ENCODE peak calls at places on chromosome 17, in four cellular contexts. H is frontal cortex; J is stimulated activated CD8-positive, alpha-beta memory T cell treated with anti-CD3 and anti-CD28 coated beads, Interleukin-4, amount 100 ng/mL, for 48 hours; P is hypothalamus. I is an unnamed sample.

GRCh38 chr17:71033336-71033735 is 864.0 kb downstream of the KCNJ2 start:
- DNase-seq in H (no peak), J (no peak), P (no peak), I (no peak)

GRCh38 chr17:42743595-42744282 is 1.1 kb downstream of the EZH1 start:
- DNase-seq in H (no peak), J (no peak), P (no peak), I (peak)

GRCh38 chr17:5467416-5467815 is 1.4 kb downstream of the DHX33 start:
- DNase-seq in H (no peak), J (no peak), P (no peak), I (peak)

GRCh38 chr17:79667746-79668145 is 56.9 kb upstream of the RBFOX3 start:
- DNase-seq in H (no peak), J (no peak), P (no peak), I (no peak)

GRCh38 chr17:76709077-76709950 is 1.5 kb downstream of the MXRA7 start:
- DNase-seq in H (peak), J (no peak), P (no peak), I (peak)

GRCh38 chr17:61955621-61956020 is 27.8 kb upstream of the INTS2 start:
- DNase-seq in H (no peak), J (no peak), P (no peak), I (no peak)

GRCh38 chr17:12887088-12887487 is 97.8 kb downstream of the ARHGAP44 start:
- DNase-seq in H (no peak), J (no peak), P (no peak), I (no peak)

GRCh38 chr17:11693284-11693683 is 95.0 kb downstream of the DNAH9 start:
- DNase-seq in H (no peak), J (no peak), P (no peak), I (no peak)

GRCh38 chr17:29241015-29241963 is 5.4 kb upstream of the CRYBA1 start:
- DNase-seq in H (no peak), J (peak), P (peak), I (no peak)

GRCh38 chr17:60562421-60562820 is 36.4 kb upstream of the APPBP2 start:
- DNase-seq in H (no peak), J (no peak), P (no peak), I (no peak)

GRCh38 chr17:46009681-46010596 is 10.9 kb downstream of the STH start:
- DNase-seq in H (no peak), J (no peak), P (no peak), I (no peak)

GRCh38 chr17:8222380-8222629 is 11.9 kb upstream of the AURKB start:
- DNase-seq in H (no peak), J (no peak), P (no peak), I (no peak)

GRCh38 chr17:13306310-13306962 is 288.6 kb upstream of the ELAC2 start:
- DNase-seq in H (no peak), J (no peak), P (no peak), I (peak)

GRCh38 chr17:48909796-48910195 is 1.6 kb downstream of the UBE2Z start:
- DNase-seq in H (no peak), J (no peak), P (no peak), I (no peak)

GRCh38 chr17:76700627-76701470 is 9.9 kb downstream of the MXRA7 start:
- DNase-seq in H (no peak), J (no peak), P (no peak), I (peak)